ENCODE peak calls at places on chromosomes 4 and X, in eight cellular contexts. Z is aorta; A is CD8-positive, alpha-beta T cell; X is activated CD8-positive, alpha-beta memory T cell treated with anti-CD3 and anti-CD28 coated beads, Interleukin-2, amount 50 U/mL, for 4 hours; E is NCI-H2171; H is brain microvascular endothelial cell; M is GM03348; V is effector memory CD4-positive, alpha-beta T cell. S is an unnamed sample.

GRCh38 chr4:181957088-181957487 is 286.1 kb upstream of the TENM3 start:
- DNase-seq in Z (no peak), A (no peak), X (no peak), E (no peak), H (peak; percentile 81), M (peak; percentile 63), V (no peak), S (no peak)

GRCh38 chrX:1202251-1202650 is 10.2 kb downstream of the CRLF2 start:
- DNase-seq in Z (peak; percentile 76), A (no peak), X (no peak), E (no peak), H (no peak), M (no peak), V (no peak), S (no peak)

GRCh38 chr4:27790911-27791310 is 930.3 kb downstream of the STIM2 start:
- DNase-seq in Z (no peak), A (no peak), X (no peak), E (no peak), H (peak; percentile 41), M (no peak), V (no peak), S (no peak)

GRCh38 chr4:21744046-21744445 is 204.5 kb downstream of the KCNIP4 start:
- DNase-seq in Z (no peak), A (no peak), X (no peak), E (no peak), H (no peak), M (no peak), V (no peak), S (no peak)

GRCh38 chrX:20217279-20217678 is 49.4 kb downstream of the RPS6KA3 start:
- DNase-seq in Z (no peak), A (no peak), X (no peak), E (no peak), H (peak; percentile 21), M (peak; percentile 27), V (no peak), S (no peak)

GRCh38 chr4:26135331-26135730 is 185.5 kb upstream of the RBPJ start:
- DNase-seq in Z (no peak), A (no peak), X (no peak), E (no peak), H (no peak), M (no peak), V (no peak), S (no peak)

GRCh38 chr4:54840992-54841768 is 183.4 kb downstream of the KIT start:
- DNase-seq in Z (no peak), A (no peak), X (no peak), E (no peak), H (peak; percentile 33), M (peak; percentile 60), V (no peak), S (no peak)

GRCh38 chrX:119181491-119181890 is 53.9 kb upstream of the KIAA1210 start:
- DNase-seq in Z (no peak), A (no peak), X (no peak), E (no peak), H (no peak), M (no peak), V (no peak), S (no peak)

GRCh38 chr4:155170569-155170968 is 37.9 kb upstream of the NPY2R start:
- DNase-seq in Z (no peak), A (no peak), X (no peak), E (no peak), H (no peak), M (no peak), V (no peak), S (no peak)

GRCh38 chrX:111181883-111182400 is 86.0 kb downstream of the PAK3 start:
- DNase-seq in Z (no peak), A (no peak), X (no peak), E (peak; percentile 3), H (no peak), M (no peak), V (no peak), S (no peak)

GRCh38 chr4:95572304-95572991 is 23.7 kb upstream of the UNC5C start:
- DNase-seq in Z (no peak), A (no peak), X (no peak), E (no peak), H (peak; percentile 60), M (no peak), V (no peak), S (no peak)

GRCh38 chrX:13248867-13249521 is 70.9 kb downstream of the ATXN3L start:
- DNase-seq in Z (no peak), A (no peak), X (no peak), E (no peak), H (no peak), M (peak; percentile 18), V (no peak), S (peak; percentile 23)

GRCh38 chr4:121428721-121429120 is 47.9 kb upstream of the QRFPR start:
- DNase-seq in Z (no peak), A (no peak), X (no peak), E (no peak), H (peak; percentile 13), M (no peak), V (no peak), S (no peak)

GRCh38 chr4:184684491-184685189 is 35.1 kb downstream of the PRIMPOL start:
- DNase-seq in Z (no peak), A (no peak), X (no peak), E (no peak), H (peak; percentile 48), M (peak; percentile 17), V (no peak), S (no peak)